ENCODE peak calls at places on chromosomes 4 and X, in eight cellular contexts. One of them, this sample, is unnamed.

GRCh38 chr4:7478665-7479064 is 43.9 kb upstream of the PSAPL1 start:
- DNase-seq in HCT116: no peak
- DNase-seq in heart right ventricle: no peak
- DNase-seq in A673: no peak
- DNase-seq in RWPE2: no peak
- DNase-seq in WERI-Rb-1: no peak
- DNase-seq in keratinocyte: no peak
- DNase-seq in pancreas: peak; percentile 40
- DNase-seq in this sample: no peak

GRCh38 chr4:123259676-123260428 is 136.7 kb upstream of the SPRY1 start:
- DNase-seq in HCT116: no peak
- DNase-seq in keratinocyte: no peak
- DNase-seq in RWPE2: no peak
- DNase-seq in WERI-Rb-1: no peak
- DNase-seq in heart right ventricle: no peak
- DNase-seq in A673: no peak
- DNase-seq in pancreas: no peak
- DNase-seq in this sample: no peak

GRCh38 chr4:80312124-80312523 is 23.4 kb upstream of the CFAP299 start:
- DNase-seq in RWPE2: no peak
- DNase-seq in pancreas: no peak
- DNase-seq in A673: no peak
- DNase-seq in heart right ventricle: no peak
- DNase-seq in HCT116: no peak
- DNase-seq in keratinocyte: no peak
- DNase-seq in WERI-Rb-1: no peak
- DNase-seq in this sample: no peak

GRCh38 chr4:105122334-105122733 is 24.3 kb upstream of the TET2 start:
- DNase-seq in WERI-Rb-1: no peak
- DNase-seq in A673: peak; percentile 72
- DNase-seq in HCT116: no peak
- DNase-seq in keratinocyte: peak; percentile 5
- DNase-seq in pancreas: no peak
- DNase-seq in RWPE2: no peak
- DNase-seq in heart right ventricle: no peak
- DNase-seq in this sample: no peak

GRCh38 chrX:21683910-21684309 is 25.8 kb upstream of the KLHL34 start:
- DNase-seq in keratinocyte: no peak
- DNase-seq in RWPE2: no peak
- DNase-seq in WERI-Rb-1: no peak
- DNase-seq in A673: no peak
- DNase-seq in HCT116: no peak
- DNase-seq in pancreas: no peak
- DNase-seq in heart right ventricle: no peak
- DNase-seq in this sample: no peak

GRCh38 chr4:36351082-36351666 is 69.8 kb downstream of the DTHD1 start:
- DNase-seq in heart right ventricle: peak; percentile 34
- DNase-seq in pancreas: no peak
- DNase-seq in HCT116: peak; percentile 36
- DNase-seq in A673: peak; percentile 61
- DNase-seq in RWPE2: no peak
- DNase-seq in WERI-Rb-1: peak; percentile 50
- DNase-seq in keratinocyte: no peak
- DNase-seq in this sample: no peak

GRCh38 chrX:129930941-129931410 is 25.0 kb downstream of the UTP14A start:
- DNase-seq in heart right ventricle: no peak
- DNase-seq in WERI-Rb-1: no peak
- DNase-seq in A673: no peak
- DNase-seq in pancreas: no peak
- DNase-seq in RWPE2: no peak
- DNase-seq in keratinocyte: no peak
- DNase-seq in HCT116: no peak
- DNase-seq in this sample: no peak

GRCh38 chr4:103754844-103755243 is 35.1 kb upstream of the TACR3 start:
- DNase-seq in keratinocyte: peak; percentile 21
- DNase-seq in RWPE2: peak; percentile 33
- DNase-seq in HCT116: no peak
- DNase-seq in A673: peak; percentile 17
- DNase-seq in WERI-Rb-1: no peak
- DNase-seq in heart right ventricle: no peak
- DNase-seq in pancreas: no peak
- DNase-seq in this sample: peak; percentile 56

GRCh38 chr4:155960522-155960921 is 6.9 kb upstream of the CTSO start:
- DNase-seq in HCT116: no peak
- DNase-seq in pancreas: no peak
- DNase-seq in keratinocyte: no peak
- DNase-seq in A673: no peak
- DNase-seq in heart right ventricle: peak; percentile 21
- DNase-seq in WERI-Rb-1: no peak
- DNase-seq in RWPE2: no peak
- DNase-seq in this sample: no peak

GRCh38 chrX:15384304-15384703 is at the start of gene VEGFD:
- DNase-seq in pancreas: no peak
- DNase-seq in heart right ventricle: no peak
- DNase-seq in HCT116: no peak
- DNase-seq in A673: no peak
- DNase-seq in keratinocyte: no peak
- DNase-seq in WERI-Rb-1: no peak
- DNase-seq in RWPE2: no peak
- DNase-seq in this sample: no peak

GRCh38 chr4:73964862-73965611 is 16.8 kb downstream of the PF4 start:
- DNase-seq in pancreas: no peak
- DNase-seq in heart right ventricle: no peak
- DNase-seq in WERI-Rb-1: peak; percentile 86
- DNase-seq in keratinocyte: no peak
- DNase-seq in HCT116: peak; percentile 46
- DNase-seq in RWPE2: no peak
- DNase-seq in A673: peak; percentile 16
- DNase-seq in this sample: no peak

GRCh38 chrX:110541266-110541665 is 182.6 kb downstream of the RTL9 start:
- DNase-seq in heart right ventricle: no peak
- DNase-seq in HCT116: no peak
- DNase-seq in WERI-Rb-1: no peak
- DNase-seq in pancreas: no peak
- DNase-seq in keratinocyte: no peak
- DNase-seq in A673: no peak
- DNase-seq in RWPE2: no peak
- DNase-seq in this sample: no peak

GRCh38 chrX:67780694-67781109 is 236.9 kb downstream of the AR start:
- DNase-seq in heart right ventricle: peak; percentile 86
- DNase-seq in keratinocyte: peak; percentile 60
- DNase-seq in RWPE2: peak; percentile 40
- DNase-seq in pancreas: no peak
- DNase-seq in A673: peak; percentile 27
- DNase-seq in HCT116: no peak
- DNase-seq in WERI-Rb-1: no peak
- DNase-seq in this sample: peak; percentile 44

GRCh38 chr4:124337874-124338273 is 374.7 kb downstream of the ANKRD50 start:
- DNase-seq in pancreas: no peak
- DNase-seq in WERI-Rb-1: no peak
- DNase-seq in keratinocyte: no peak
- DNase-seq in RWPE2: no peak
- DNase-seq in A673: no peak
- DNase-seq in heart right ventricle: peak; percentile 29
- DNase-seq in HCT116: no peak
- DNase-seq in this sample: no peak

GRCh38 chr4:26010266-26010665 is 96.2 kb downstream of the SMIM20 start:
- DNase-seq in WERI-Rb-1: no peak
- DNase-seq in HCT116: no peak
- DNase-seq in RWPE2: no peak
- DNase-seq in heart right ventricle: no peak
- DNase-seq in keratinocyte: no peak
- DNase-seq in A673: no peak
- DNase-seq in pancreas: no peak
- DNase-seq in this sample: no peak

GRCh38 chr4:87120411-87121162 is 99.8 kb downstream of the KLHL8 start:
- DNase-seq in heart right ventricle: peak; percentile 69
- DNase-seq in RWPE2: peak; percentile 92
- DNase-seq in HCT116: no peak
- DNase-seq in A673: no peak
- DNase-seq in keratinocyte: peak; percentile 72
- DNase-seq in pancreas: peak; percentile 38
- DNase-seq in WERI-Rb-1: no peak
- DNase-seq in this sample: peak; percentile 92

GRCh38 chr4:87122252-87122651 is 98.2 kb downstream of the KLHL8 start:
- DNase-seq in RWPE2: no peak
- DNase-seq in pancreas: no peak
- DNase-seq in heart right ventricle: no peak
- DNase-seq in WERI-Rb-1: no peak
- DNase-seq in HCT116: no peak
- DNase-seq in A673: peak; percentile 56
- DNase-seq in keratinocyte: no peak
- DNase-seq in this sample: peak; percentile 16

GRCh38 chr4:87119965-87120364 is 100.5 kb downstream of the KLHL8 start:
- DNase-seq in A673: no peak
- DNase-seq in pancreas: no peak
- DNase-seq in RWPE2: no peak
- DNase-seq in keratinocyte: no peak
- DNase-seq in heart right ventricle: no peak
- DNase-seq in HCT116: no peak
- DNase-seq in WERI-Rb-1: no peak
- DNase-seq in this sample: no peak

GRCh38 chr4:87123241-87123640 is 97.2 kb downstream of the KLHL8 start:
- DNase-seq in A673: no peak
- DNase-seq in pancreas: no peak
- DNase-seq in RWPE2: no peak
- DNase-seq in WERI-Rb-1: no peak
- DNase-seq in keratinocyte: no peak
- DNase-seq in HCT116: no peak
- DNase-seq in heart right ventricle: no peak
- DNase-seq in this sample: no peak

GRCh38 chr4:87121332-87122065 is 98.9 kb downstream of the KLHL8 start:
- DNase-seq in WERI-Rb-1: no peak
- DNase-seq in A673: no peak
- DNase-seq in pancreas: no peak
- DNase-seq in keratinocyte: peak; percentile 50
- DNase-seq in heart right ventricle: no peak
- DNase-seq in RWPE2: peak; percentile 76
- DNase-seq in HCT116: no peak
- DNase-seq in this sample: peak; percentile 93
- H3K27ac ChIP-seq in WERI-Rb-1: no peak overlapping the region
- H3K27ac ChIP-seq in A673: peak overlapping the region; percentile 41
- H3K27ac ChIP-seq in pancreas: no peak overlapping the region
- H3K27ac ChIP-seq in keratinocyte: peak overlapping the region; percentile 86
- H3K27ac ChIP-seq in heart right ventricle: peak overlapping the region; percentile 82
- H3K27ac ChIP-seq in RWPE2: peak overlapping the region; percentile 84
- H3K27ac ChIP-seq in HCT116: no peak overlapping the region
- H3K27ac ChIP-seq in this sample: peak overlapping the region; percentile 88

GRCh38 chr4:111873801-111874200 is 271.5 kb upstream of the FAM241A start:
- DNase-seq in heart right ventricle: no peak
- DNase-seq in HCT116: no peak
- DNase-seq in A673: no peak
- DNase-seq in keratinocyte: no peak
- DNase-seq in pancreas: no peak
- DNase-seq in RWPE2: no peak
- DNase-seq in WERI-Rb-1: no peak
- DNase-seq in this sample: no peak

GRCh38 chr4:111871802-111872201 is 273.5 kb upstream of the FAM241A start:
- DNase-seq in RWPE2: no peak
- DNase-seq in heart right ventricle: no peak
- DNase-seq in A673: no peak
- DNase-seq in HCT116: no peak
- DNase-seq in keratinocyte: no peak
- DNase-seq in pancreas: no peak
- DNase-seq in WERI-Rb-1: no peak
- DNase-seq in this sample: no peak

DNA sequence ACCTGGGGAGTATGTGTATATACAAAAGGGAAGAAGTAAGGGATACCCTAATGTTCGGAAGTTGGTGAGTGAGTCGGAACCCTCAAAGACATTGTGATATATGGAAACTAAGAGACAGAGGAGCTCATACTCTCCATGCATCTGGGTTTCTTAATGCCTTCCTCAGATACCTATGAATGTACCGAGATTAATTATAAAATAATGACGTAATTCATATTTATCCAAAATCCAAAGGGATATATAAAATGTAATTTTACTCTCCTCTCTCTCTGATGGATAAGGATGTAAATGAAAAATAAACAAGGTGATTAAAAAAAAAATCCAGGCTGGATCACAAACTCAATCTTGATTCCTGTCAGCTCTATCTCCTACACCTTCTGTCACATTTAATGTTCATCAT is 275.9 kb upstream of the FAM241A start:
- DNase-seq in heart right ventricle: no peak
- DNase-seq in HCT116: no peak
- DNase-seq in RWPE2: no peak
- DNase-seq in A673: no peak
- DNase-seq in pancreas: no peak
- DNase-seq in WERI-Rb-1: no peak
- DNase-seq in keratinocyte: no peak
- DNase-seq in this sample: no peak
- H3K27ac ChIP-seq in heart right ventricle: no peak overlapping the region
- H3K27ac ChIP-seq in HCT116: no peak overlapping the region
- H3K27ac ChIP-seq in RWPE2: no peak overlapping the region
- H3K27ac ChIP-seq in A673: no peak overlapping the region
- H3K27ac ChIP-seq in pancreas: no peak overlapping the region
- H3K27ac ChIP-seq in WERI-Rb-1: no peak overlapping the region
- H3K27ac ChIP-seq in keratinocyte: no peak overlapping the region
- H3K27ac ChIP-seq in this sample: no peak overlapping the region

GRCh38 chr4:28636971-28637370 is 1776.3 kb downstream of the STIM2 start:
- DNase-seq in WERI-Rb-1: no peak
- DNase-seq in heart right ventricle: no peak
- DNase-seq in RWPE2: no peak
- DNase-seq in pancreas: no peak
- DNase-seq in A673: no peak
- DNase-seq in HCT116: no peak
- DNase-seq in keratinocyte: no peak
- DNase-seq in this sample: no peak
- H3K27ac ChIP-seq in WERI-Rb-1: no peak overlapping the region
- H3K27ac ChIP-seq in heart right ventricle: no peak overlapping the region
- H3K27ac ChIP-seq in RWPE2: no peak overlapping the region
- H3K27ac ChIP-seq in pancreas: no peak overlapping the region
- H3K27ac ChIP-seq in A673: no peak overlapping the region
- H3K27ac ChIP-seq in HCT116: no peak overlapping the region
- H3K27ac ChIP-seq in keratinocyte: no peak overlapping the region
- H3K27ac ChIP-seq in this sample: no peak overlapping the region

GRCh38 chrX:54180403-54180802 is 2.7 kb downstream of the FAM120C start:
- DNase-seq in A673: no peak
- DNase-seq in heart right ventricle: no peak
- DNase-seq in keratinocyte: no peak
- DNase-seq in WERI-Rb-1: no peak
- DNase-seq in HCT116: no peak
- DNase-seq in pancreas: no peak
- DNase-seq in RWPE2: no peak
- DNase-seq in this sample: no peak

GRCh38 chrX:54173791-54174190 is 9.3 kb downstream of the FAM120C start:
- DNase-seq in WERI-Rb-1: no peak
- DNase-seq in RWPE2: no peak
- DNase-seq in A673: no peak
- DNase-seq in heart right ventricle: no peak
- DNase-seq in HCT116: no peak
- DNase-seq in keratinocyte: no peak
- DNase-seq in pancreas: no peak
- DNase-seq in this sample: no peak

GRCh38 chrX:54182194-54182863 is 725 bp downstream of the FAM120C start:
- DNase-seq in heart right ventricle: peak; percentile 49
- DNase-seq in HCT116: peak; percentile 27
- DNase-seq in WERI-Rb-1: peak; percentile 37
- DNase-seq in pancreas: peak; percentile 86
- DNase-seq in RWPE2: peak; percentile 49
- DNase-seq in keratinocyte: no peak
- DNase-seq in A673: peak; percentile 64
- DNase-seq in this sample: no peak

GRCh38 chrX:54181196-54181953 is 1.7 kb downstream of the FAM120C start:
- DNase-seq in keratinocyte: no peak
- DNase-seq in pancreas: no peak
- DNase-seq in A673: peak; percentile 5
- DNase-seq in heart right ventricle: no peak
- DNase-seq in WERI-Rb-1: no peak
- DNase-seq in RWPE2: no peak
- DNase-seq in HCT116: no peak
- DNase-seq in this sample: no peak

GRCh38 chrX:54178100-54178940 is 4.7 kb downstream of the FAM120C start:
- DNase-seq in keratinocyte: no peak
- DNase-seq in WERI-Rb-1: no peak
- DNase-seq in RWPE2: no peak
- DNase-seq in heart right ventricle: no peak
- DNase-seq in pancreas: no peak
- DNase-seq in HCT116: no peak
- DNase-seq in A673: peak; percentile 51
- DNase-seq in this sample: peak; percentile 41
- H3K27ac ChIP-seq in keratinocyte: peak overlapping the region; percentile 77
- H3K27ac ChIP-seq in WERI-Rb-1: no peak overlapping the region
- H3K27ac ChIP-seq in RWPE2: peak overlapping the region; percentile 80
- H3K27ac ChIP-seq in heart right ventricle: no peak overlapping the region
- H3K27ac ChIP-seq in pancreas: no peak overlapping the region
- H3K27ac ChIP-seq in HCT116: no peak overlapping the region
- H3K27ac ChIP-seq in A673: no peak overlapping the region
- H3K27ac ChIP-seq in this sample: peak overlapping the region; percentile 88